ENCODE peak calls at places on chromosome 1, in eight cellular contexts. Y, N, A, H, P, K, J and V are unnamed samples.

GRCh38 chr1:201692307-201693018 is 136.5 kb upstream of the IPO9 start:
- DNase-seq in K (no peak), N (no peak), H (no peak), A (no peak), Y (no peak), P (no peak), J (no peak), V (no peak)

GRCh38 chr1:19799233-19799876 is 361 bp downstream of the TMCO4 start:
- DNase-seq in Y (peak), H (peak), N (peak), K (peak), J (no peak), A (peak), P (peak), V (no peak)

GRCh38 chr1:220682901-220683576 is 7.1 kb upstream of the C1orf115 start:
- DNase-seq in H (no peak), J (no peak), N (no peak), Y (no peak), K (no peak), A (no peak), P (no peak), V (no peak)

GRCh38 chr1:189597083-189597482 is 880.6 kb downstream of the BRINP3 start:
- DNase-seq in A (peak), N (no peak), P (peak), Y (no peak), H (no peak), K (no peak), J (peak), V (no peak)

GRCh38 chr1:218498061-218498938 is 153.2 kb downstream of the TGFB2 start:
- DNase-seq in A (no peak), Y (no peak), K (no peak), P (no peak), J (peak), H (no peak), N (peak), V (no peak)

GRCh38 chr1:208077232-208077751 is 166.4 kb upstream of the CD34 start:
- DNase-seq in A (no peak), H (no peak), K (no peak), P (no peak), Y (no peak), J (no peak), N (no peak), V (no peak)

GRCh38 chr1:111739984-111740765 is 980 bp upstream of the INKA2 start:
- DNase-seq in Y (peak), J (peak), A (peak), P (peak), K (peak), N (peak), H (peak), V (peak)

GRCh38 chr1:91582431-91582921 is 81.8 kb downstream of the CDC7 start:
- DNase-seq in H (no peak), J (peak), A (no peak), K (no peak), Y (no peak), P (no peak), N (peak), V (no peak)

GRCh38 chr1:233883671-233884070 is 20.8 kb upstream of the SLC35F3 start:
- DNase-seq in H (no peak), P (no peak), Y (no peak), N (no peak), J (no peak), A (no peak), K (no peak), V (no peak)

GRCh38 chr1:17875882-17876280 is 120.7 kb downstream of the ACTL8 start:
- DNase-seq in P (no peak), N (peak), J (peak), Y (no peak), K (peak), H (no peak), A (no peak), V (no peak)

GRCh38 chr1:7579831-7580804 is 191.0 kb upstream of the VAMP3 start:
- DNase-seq in N (no peak), P (no peak), Y (no peak), J (no peak), A (no peak), H (no peak), K (peak), V (no peak)

GRCh38 chr1:94081566-94082344 is 39.2 kb downstream of the ABCA4 start:
- DNase-seq in P (no peak), N (peak), K (no peak), A (no peak), J (peak), Y (no peak), H (no peak), V (no peak)

GRCh38 chr1:221991221-221991620 is 249.3 kb upstream of the DUSP10 start:
- DNase-seq in K (no peak), J (peak), H (no peak), P (no peak), Y (no peak), N (peak), A (no peak), V (no peak)

GRCh38 chr1:243712890-243713425 is 137.1 kb downstream of the AKT3 start:
- DNase-seq in P (peak), J (no peak), K (no peak), A (no peak), N (peak), H (no peak), Y (no peak), V (peak)

GRCh38 chr1:7404046-7404742 is 366.9 kb upstream of the VAMP3 start:
- DNase-seq in P (no peak), J (no peak), A (no peak), Y (no peak), H (peak), K (no peak), N (no peak), V (no peak)

GRCh38 chr1:236795035-236795756 is at the start of gene MTR:
- DNase-seq in Y (peak), K (peak), H (peak), A (peak), J (peak), N (peak), P (peak), V (peak)

GRCh38 chr1:112689196-112689841 is 14.9 kb downstream of the MOV10 start:
- DNase-seq in N (no peak), J (no peak), Y (no peak), A (no peak), P (no peak), H (no peak), K (no peak), V (no peak)